ENCODE peak calls at places on chromosome 5, in nine cellular contexts. D is adrenal gland, L is PC-3, Y is breast epithelium, S is PC-9, N is H9, R is HCT116, T is endothelial cell of umbilical vein, W is heart left ventricle. A is an unnamed sample. For H3K9me3 and H3K4me1, the result is how much of the 10 kb centered on the place peaks cover.

GRCh38 chr5:56360816-56361215 is 127.7 kb upstream of the ANKRD55 start:
- DNase-seq in T (no peak), S (no peak), R (no peak), N (no peak), W (no peak), D (no peak), L (no peak), Y (no peak), A (no peak)

GRCh38 chr5:119397518-119398380 is 41.9 kb downstream of the TNFAIP8 start:
- DNase-seq in N (no peak), T (peak), S (no peak), L (peak), W (no peak), Y (no peak), D (no peak), R (no peak), A (no peak)

GRCh38 chr5:42250-42649 is 49.7 kb upstream of the PLEKHG4B start:
- DNase-seq in L (peak), T (no peak), N (peak), Y (no peak), R (no peak), W (no peak), S (peak), D (no peak), A (no peak)

GRCh38 chr5:157602505-157602904 is 26.9 kb upstream of the ADAM19 start:
- DNase-seq in Y (no peak), L (peak), S (no peak), D (no peak), W (no peak), T (peak), N (no peak), R (no peak), A (no peak)

GRCh38 chr5:228886-229285 is 10.8 kb downstream of the SDHA start:
- DNase-seq in R (no peak), L (no peak), Y (no peak), W (no peak), N (no peak), D (no peak), S (no peak), T (no peak), A (no peak)

GRCh38 chr5:6585168-6585567 is 47.7 kb downstream of the NSUN2 start:
- DNase-seq in L (no peak), N (no peak), W (no peak), D (no peak), T (peak), Y (no peak), S (no peak), R (no peak), A (no peak)

GRCh38 chr5:54676466-54676865 is 158.9 kb downstream of the SNX18 start:
- DNase-seq in W (no peak), Y (no peak), R (no peak), S (no peak), T (no peak), N (no peak), L (no peak), D (no peak), A (no peak)

GRCh38 chr5:134113572-134113907 is 941 bp upstream of the TCF7 start:
- DNase-seq in D (no peak), T (no peak), L (no peak), N (no peak), Y (no peak), R (no peak), S (no peak), W (no peak), A (no peak)

GRCh38 chr5:119393746-119394145 is 37.9 kb downstream of the TNFAIP8 start:
- DNase-seq in N (no peak), W (no peak), S (no peak), D (no peak), Y (no peak), L (peak), R (no peak), T (peak), A (no peak)

GRCh38 chr5:5882706-5883105 is 460.2 kb downstream of the ICE1 start:
- DNase-seq in S (no peak), T (no peak), L (no peak), D (no peak), R (no peak), W (no peak), N (no peak), Y (no peak), A (no peak)

GRCh38 chr5:123297866-123298265 is 125.3 kb downstream of the CEP120 start:
- DNase-seq in W (no peak), Y (no peak), L (no peak), T (peak), N (no peak), D (no peak), S (no peak), R (no peak), A (no peak)

GRCh38 chr5:103465891-103466290 is 96.7 kb downstream of the NUDT12 start:
- DNase-seq in N (no peak), T (no peak), D (no peak), R (no peak), Y (no peak), L (no peak), S (no peak), W (no peak), A (no peak)

GRCh38 chr5:103466494-103466893 is 96.1 kb downstream of the NUDT12 start:
- DNase-seq in N (no peak), Y (no peak), T (peak), L (peak), W (no peak), D (no peak), S (no peak), R (no peak), A (no peak)

GRCh38 chr5:103467831-103468230 is 94.8 kb downstream of the NUDT12 start:
- DNase-seq in W (no peak), D (no peak), Y (no peak), L (no peak), R (no peak), T (no peak), N (no peak), S (no peak), A (no peak)

GRCh38 chr5:103461223-103461622 is 101.4 kb downstream of the NUDT12 start:
- DNase-seq in W (no peak), S (peak), Y (no peak), L (peak), R (peak), T (no peak), D (no peak), N (no peak), A (no peak)

DNA sequence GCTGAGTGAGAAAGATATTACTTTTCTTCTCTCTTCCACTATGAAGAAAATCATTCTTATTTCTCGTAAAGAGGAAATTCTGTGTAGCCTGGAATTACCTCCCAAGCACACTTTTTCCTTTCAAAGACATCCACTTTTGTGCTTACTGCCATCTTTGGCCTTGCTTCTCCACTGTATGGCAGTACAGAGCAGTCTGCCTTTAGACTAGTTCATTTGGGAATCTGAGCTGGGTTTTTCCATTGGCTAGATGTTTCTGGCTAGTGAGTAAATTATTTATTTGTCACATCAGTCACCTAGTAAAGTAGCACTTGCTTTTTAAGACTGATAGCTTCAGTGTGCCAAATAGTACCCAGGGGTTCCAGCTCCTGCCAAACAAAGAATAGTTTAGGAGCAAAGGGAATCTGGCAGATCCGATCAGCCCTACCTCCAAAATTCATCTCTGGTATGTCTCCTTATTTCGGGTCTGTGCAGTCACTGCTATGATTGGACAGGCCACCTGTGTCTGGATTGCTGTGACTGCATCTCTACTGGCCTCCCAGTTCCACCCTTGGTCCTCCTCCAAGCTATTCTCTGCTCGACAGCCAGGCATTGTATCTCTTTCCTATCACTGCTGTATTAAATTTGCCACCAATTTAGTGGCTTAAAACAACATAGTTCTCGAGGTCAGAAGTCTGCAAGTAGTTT is 97.6 kb downstream of the NUDT12 start:
- DNase-seq in L (peak), R (no peak), Y (no peak), D (no peak), W (no peak), N (no peak), S (no peak), T (no peak), A (no peak)
- TF ChIP-seq CTCF in L (no peak), R (peak), Y (no peak), D (no peak), W (no peak), N (no peak), S (no peak), T (no peak), A (no peak)

DNA sequence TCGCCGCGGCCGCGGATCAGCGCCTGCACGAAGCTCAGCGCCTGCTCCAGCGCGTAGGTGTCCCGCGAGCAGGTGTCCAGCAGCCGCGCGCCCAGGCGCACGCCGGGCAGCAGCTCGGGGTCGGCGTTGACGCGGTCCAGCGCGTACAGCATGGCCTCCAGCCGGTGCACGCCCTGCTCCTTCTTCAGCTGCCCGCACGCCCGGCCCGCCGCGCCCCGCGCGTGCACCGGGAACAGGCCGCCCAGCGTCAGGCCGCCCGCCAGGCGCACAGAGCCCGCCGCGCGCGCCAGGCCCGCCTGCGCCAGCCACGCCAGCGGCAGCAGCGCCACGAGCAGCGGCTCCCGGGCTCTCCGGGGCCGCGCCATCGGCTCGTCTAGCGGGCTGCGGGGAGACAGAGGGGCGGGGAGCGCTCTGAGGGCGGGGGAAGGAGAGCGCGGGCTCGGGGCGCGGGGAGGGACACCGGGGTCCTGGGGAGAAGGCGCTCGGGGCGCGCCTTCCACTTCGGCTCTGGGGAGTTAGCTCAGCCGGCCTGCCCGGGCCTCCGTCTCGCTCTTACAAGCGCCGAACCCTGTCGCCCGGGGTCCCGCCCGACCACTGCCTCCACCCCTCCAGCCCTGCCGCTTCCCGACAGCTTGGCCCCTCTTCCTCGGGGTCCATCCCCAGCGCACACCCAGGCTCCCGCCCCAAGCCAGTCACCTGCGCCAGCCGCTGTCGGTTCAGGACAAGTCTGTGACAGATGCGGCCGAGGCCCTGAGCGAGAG is at the start of gene GRM6:
- DNase-seq in Y (no peak), S (no peak), L (no peak), N (peak), T (no peak), W (no peak), D (no peak), R (no peak), A (no peak)
- H3K9me3 ChIP-seq in Y (under half), S (under half), L (under half), N (under half), T (under half), W (under half), D (under half), R (under half), A (under half)

GRCh38 chr5:141523991-141524390 is 35.1 kb downstream of the PCDHGC5 start:
- DNase-seq in R (no peak), S (no peak), Y (no peak), D (no peak), N (no peak), L (no peak), T (no peak), W (no peak), A (no peak)
- H3K4me1 ChIP-seq in R (half or more), S (under half), Y (under half), D (half or more), N (under half), L (under half), T (under half), W (under half), A (under half)

DNA sequence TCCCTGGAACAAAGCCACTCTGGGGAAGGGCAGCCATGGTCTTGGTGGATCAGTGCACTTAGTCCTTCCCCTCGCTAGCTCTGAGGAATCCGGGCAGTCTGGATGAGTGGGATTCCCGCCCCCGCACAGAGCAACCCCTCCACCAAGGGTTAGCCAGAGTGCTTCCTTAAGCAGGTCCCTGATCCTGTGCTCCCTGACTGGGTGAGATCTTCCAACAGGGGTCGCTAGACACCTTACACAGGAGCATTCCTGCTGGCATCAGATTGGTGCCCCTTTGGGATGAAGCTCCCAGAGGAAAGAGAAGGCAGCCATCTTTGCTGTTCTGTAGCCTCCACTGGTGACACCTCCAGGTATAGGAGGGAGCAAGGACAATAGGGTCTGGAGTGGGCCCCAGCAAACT is 228.8 kb downstream of the AP3B1 start:
- DNase-seq in L (peak), W (no peak), Y (no peak), S (no peak), D (no peak), N (peak), R (no peak), T (no peak), A (no peak)
- TF ChIP-seq CTCF in L (no peak), W (no peak), Y (no peak), S (no peak), D (no peak), N (peak), R (peak), T (no peak), A (no peak)

DNA sequence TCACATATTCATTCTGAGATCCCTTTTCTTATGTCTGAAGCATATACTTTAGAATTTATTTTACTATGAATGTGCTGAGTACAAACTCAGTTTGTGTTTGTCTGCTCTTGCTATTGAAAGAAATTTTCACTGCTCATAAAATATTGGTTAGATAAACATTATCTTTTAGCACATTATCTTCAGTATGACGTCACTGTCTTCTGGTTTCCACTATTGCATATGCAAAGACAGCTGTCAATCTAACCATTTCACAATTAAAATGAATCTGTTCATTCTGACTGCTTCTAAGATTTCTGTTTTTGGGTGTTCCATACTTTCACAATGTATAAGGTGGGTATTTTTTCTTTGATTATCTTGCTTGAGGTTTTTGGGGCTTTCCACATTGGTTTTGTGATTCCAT is 526.2 kb upstream of the CDH6 start:
- DNase-seq in Y (no peak), L (no peak), S (no peak), N (no peak), R (no peak), T (no peak), W (no peak), D (no peak), A (no peak)
- H3K9me3 ChIP-seq in Y (under half), L (under half), S (under half), N (under half), R (under half), T (under half), W (under half), D (under half), A (under half)

DNA sequence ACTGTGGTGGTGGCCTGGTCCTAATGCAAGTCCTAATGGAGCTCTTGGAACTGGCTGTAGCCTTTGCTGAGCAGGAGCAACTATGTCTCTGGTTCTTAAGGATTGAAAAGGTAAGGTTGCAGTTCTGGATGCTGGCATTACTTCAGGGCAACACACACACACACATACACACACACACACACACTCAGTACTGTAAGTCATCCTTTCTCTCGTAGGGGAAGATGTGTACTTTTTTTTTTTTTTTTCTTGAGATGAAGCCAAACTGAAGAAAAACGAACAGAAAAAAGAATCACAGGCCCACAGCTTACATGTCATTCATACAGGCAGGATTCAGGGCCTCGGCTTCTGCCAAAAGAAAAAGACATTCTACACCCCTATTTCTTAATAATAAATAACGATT is 81.1 kb upstream of the RPS23 start:
- DNase-seq in Y (no peak), L (no peak), T (no peak), N (no peak), W (no peak), D (peak), S (no peak), R (no peak), A (no peak)
- H3K4me1 ChIP-seq in Y (under half), L (under half), T (under half), N (under half), W (under half), D (under half), S (under half), R (half or more), A (under half)

GRCh38 chr5:150514708-150515211 is 6.8 kb downstream of the NDST1 start:
- DNase-seq in S (peak), L (peak), R (no peak), W (no peak), Y (no peak), T (peak), N (no peak), D (peak), A (no peak)

GRCh38 chr5:150512368-150512747 is 4.4 kb downstream of the NDST1 start:
- DNase-seq in D (no peak), W (no peak), S (no peak), N (no peak), T (peak), R (no peak), Y (no peak), L (no peak), A (no peak)

GRCh38 chr5:150515446-150515845 is 7.5 kb downstream of the NDST1 start:
- DNase-seq in Y (no peak), D (no peak), W (no peak), L (no peak), T (peak), N (no peak), S (no peak), R (no peak), A (peak)

GRCh38 chr5:150511641-150512367 is 3.9 kb downstream of the NDST1 start:
- DNase-seq in L (peak), S (peak), W (no peak), D (no peak), R (no peak), Y (no peak), N (no peak), T (no peak), A (peak)

DNA sequence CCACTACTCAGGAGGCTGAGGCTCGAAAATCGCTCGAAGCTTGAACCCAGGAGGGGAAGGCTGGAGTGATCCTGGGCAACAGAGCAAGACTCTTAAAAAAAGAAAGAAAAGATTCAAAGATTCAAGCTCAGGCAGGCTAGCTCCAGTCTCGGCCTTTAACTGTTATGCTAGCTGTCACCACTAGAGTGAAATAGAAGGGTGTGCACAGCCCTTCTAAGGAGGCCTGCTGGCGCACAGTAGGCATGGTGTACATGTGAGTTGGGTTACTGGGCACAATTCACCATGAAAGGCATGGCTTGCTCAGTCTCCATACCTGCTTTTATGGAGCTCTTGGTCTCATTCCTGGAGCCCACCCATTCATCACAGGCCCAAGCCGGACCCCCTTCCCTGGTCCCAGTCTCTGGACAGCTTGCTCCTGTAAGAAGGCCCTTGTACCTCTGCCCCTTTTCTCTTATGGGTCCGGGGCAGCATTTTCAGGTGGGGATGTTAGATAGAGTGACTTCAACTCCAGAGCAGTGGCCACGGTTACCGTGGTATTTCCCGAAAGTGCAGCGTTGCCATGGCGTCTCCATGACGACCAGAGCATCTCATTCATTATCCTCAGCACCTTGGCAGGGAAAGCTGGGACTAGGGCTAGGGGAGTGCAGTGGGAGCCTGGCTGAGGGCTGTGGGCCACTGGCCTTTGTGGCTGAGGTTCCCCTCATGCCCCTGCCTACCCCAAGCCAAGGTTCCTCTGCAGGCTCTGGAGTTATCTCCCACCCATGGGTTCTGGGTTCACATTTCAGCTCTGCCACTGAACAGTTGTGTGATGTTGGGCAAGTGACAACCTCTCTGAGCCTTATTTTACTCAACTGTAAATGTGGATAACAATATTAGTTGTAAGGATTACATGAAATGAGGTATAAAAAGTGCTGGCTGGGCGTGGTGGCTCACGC is 5.7 kb downstream of the NDST1 start:
- DNase-seq in Y (no peak), T (no peak), R (no peak), S (peak), W (no peak), L (no peak), D (peak), N (no peak), A (peak)
- TF ChIP-seq CTCF in Y (no peak), T (no peak), R (peak), S (peak), W (no peak), L (peak), D (no peak), N (peak), A (no peak)

DNA sequence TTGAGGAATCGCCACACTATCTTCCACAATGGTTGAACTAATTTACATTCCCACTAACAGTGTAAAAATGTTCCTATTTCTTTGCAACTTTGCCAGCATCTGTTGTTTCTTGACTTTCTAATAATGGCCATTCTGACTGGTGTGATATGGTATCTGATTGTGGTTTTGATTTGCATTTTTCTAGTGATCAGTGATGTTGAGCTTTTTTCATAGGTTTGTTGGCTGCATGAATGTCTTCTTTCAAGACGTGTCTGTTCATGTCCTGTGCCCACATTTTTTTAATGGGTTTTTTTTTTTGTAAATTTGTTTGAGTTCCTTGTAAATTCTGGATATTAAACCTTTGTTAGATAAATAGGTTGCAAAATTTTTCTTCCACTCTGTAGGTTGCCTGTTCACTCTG is 615.9 kb downstream of the SEMA5A start:
- DNase-seq in S (no peak), L (no peak), R (no peak), D (no peak), N (no peak), T (no peak), Y (no peak), W (no peak), A (no peak)
- H3K9me3 ChIP-seq in S (under half), L (under half), R (under half), D (under half), N (under half), T (under half), Y (under half), W (under half), A (under half)